ENCODE peak calls at places on chromosome 2, in eight cellular contexts. Y is ovary; N is breast epithelium; P is HepG2; K is mammary epithelial cell; B is CD8-positive, alpha-beta T cell; Q is K562; C is uterus. T is an unnamed sample. For H3K36me3, the result is how much of the 10 kb centered on the place peaks cover.

GRCh38 chr2:38178142-38178541 is 102.2 kb upstream of the CYP1B1 start:
- DNase-seq in K (peak), P (no peak), B (no peak), Q (no peak), C (no peak), Y (no peak), N (peak), T (peak)

GRCh38 chr2:135059577-135059976 is 7.5 kb downstream of the RAB3GAP1 start:
- DNase-seq in Q (no peak), P (no peak), Y (no peak), K (no peak), B (no peak), C (no peak), N (no peak), T (no peak)

GRCh38 chr2:217793566-217794132 is 209.1 kb downstream of the TNS1 start:
- DNase-seq in C (no peak), N (no peak), Y (no peak), Q (no peak), B (peak), P (no peak), K (no peak), T (no peak)

GRCh38 chr2:33298233-33298632 is 178.2 kb upstream of the RASGRP3 start:
- DNase-seq in N (no peak), P (no peak), Y (no peak), Q (peak), C (no peak), K (peak), B (no peak), T (no peak)

GRCh38 chr2:201129044-201129505 is 13.1 kb downstream of the CFLAR start:
- DNase-seq in C (no peak), P (peak), Q (peak), Y (no peak), B (no peak), K (peak), N (no peak), T (peak)

GRCh38 chr2:230441188-230441897 is 25.3 kb downstream of the SP100 start:
- DNase-seq in K (no peak), Q (no peak), P (no peak), Y (no peak), C (no peak), B (peak), N (peak), T (no peak)

GRCh38 chr2:184455616-184456015 is 142.7 kb upstream of the ZNF804A start:
- DNase-seq in K (no peak), Y (no peak), Q (no peak), C (no peak), B (no peak), P (no peak), N (no peak), T (no peak)

GRCh38 chr2:173195100-173195499 is 119.5 kb downstream of the MAP3K20 start:
- DNase-seq in P (no peak), K (no peak), N (no peak), Y (no peak), B (no peak), C (no peak), Q (no peak), T (no peak)

GRCh38 chr2:71069376-71069775 is 928 bp downstream of the NAGK start:
- DNase-seq in N (no peak), C (no peak), Q (no peak), B (no peak), Y (no peak), K (peak), P (no peak), T (no peak)

GRCh38 chr2:176653856-176654443 is 384.7 kb downstream of the MTX2 start:
- DNase-seq in C (peak), P (peak), B (no peak), K (peak), Q (peak), Y (peak), N (no peak), T (peak)

GRCh38 chr2:31060397-31060796 is 77.8 kb downstream of the GALNT14 start:
- DNase-seq in K (no peak), B (no peak), N (no peak), Y (no peak), C (no peak), Q (no peak), P (no peak), T (no peak)

GRCh38 chr2:3129867-3130266 is 247.8 kb downstream of the EIPR1 start:
- DNase-seq in N (no peak), Y (no peak), P (no peak), K (no peak), C (no peak), Q (no peak), B (no peak), T (no peak)

GRCh38 chr2:49598231-49598630 is 443.9 kb upstream of the FSHR start:
- DNase-seq in C (no peak), N (no peak), K (no peak), Y (no peak), P (no peak), B (no peak), Q (no peak), T (no peak)

GRCh38 chr2:86054539-86055082 is 51.1 kb downstream of the POLR1A start:
- DNase-seq in P (no peak), C (no peak), K (no peak), N (peak), B (peak), Q (no peak), Y (peak), T (no peak)

GRCh38 chr2:24048662-24049484 is 668 bp upstream of the FKBP1B start:
- DNase-seq in B (no peak), P (no peak), N (no peak), K (peak), Y (no peak), C (no peak), Q (peak), T (no peak)

GRCh38 chr2:156480376-156480775 is 44.2 kb downstream of the GPD2 start:
- DNase-seq in Q (no peak), B (no peak), Y (no peak), K (no peak), N (no peak), C (no peak), P (no peak), T (no peak)

GRCh38 chr2:128520787-128521186 is 202.1 kb upstream of the HS6ST1 start:
- DNase-seq in C (no peak), B (no peak), P (no peak), Y (no peak), K (peak), Q (no peak), N (peak), T (no peak)

GRCh38 chr2:33317369-33318015 is 159.0 kb upstream of the RASGRP3 start:
- DNase-seq in B (no peak), Y (no peak), P (no peak), N (no peak), C (no peak), K (no peak), Q (no peak), T (no peak)

GRCh38 chr2:199434555-199434954 is 23.2 kb downstream of the SATB2 start:
- DNase-seq in N (no peak), C (no peak), Q (no peak), B (no peak), K (no peak), P (no peak), Y (no peak), T (no peak)

GRCh38 chr2:241202268-241202585 is 13.8 kb downstream of the ANO7 start:
- DNase-seq in Q (no peak), N (no peak), K (no peak), C (no peak), P (no peak), Y (no peak), B (no peak), T (no peak)

GRCh38 chr2:30514134-30514860 is 67.3 kb downstream of the LCLAT1 start:
- DNase-seq in P (peak), K (peak), Y (no peak), C (no peak), B (no peak), N (no peak), Q (peak), T (no peak)

GRCh38 chr2:63669596-63669995 is 80.8 kb downstream of the MDH1 start:
- DNase-seq in K (no peak), P (no peak), B (no peak), Y (no peak), N (no peak), Q (no peak), C (no peak), T (no peak)

DNA sequence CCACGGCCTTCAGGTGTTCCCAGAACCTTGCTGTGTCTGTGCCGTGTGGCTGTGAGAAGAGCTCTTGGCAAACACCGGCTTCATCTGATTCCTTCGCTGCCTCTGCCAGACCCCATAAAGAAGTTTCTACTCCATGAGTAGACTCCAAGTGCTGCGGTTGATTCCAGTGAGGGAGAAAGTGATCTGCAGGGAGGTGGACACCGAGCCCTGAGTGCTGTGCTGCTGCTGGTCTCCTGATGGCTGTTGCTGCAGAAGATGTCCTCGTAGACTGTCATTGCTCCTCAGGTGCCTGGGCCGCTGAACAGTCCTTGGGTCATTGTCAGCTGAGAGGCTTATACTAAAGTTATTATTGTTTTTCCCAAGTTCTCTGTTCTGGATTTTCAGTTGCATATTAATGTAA is 19.6 kb downstream of the ASB1 start:
- DNase-seq in Q (no peak), B (no peak), Y (no peak), C (no peak), P (no peak), N (no peak), K (no peak), T (no peak)
- H3K36me3 ChIP-seq in Q (half or more), B (half or more), Y (under half), C (under half), P (half or more), N (under half), K (under half), T (under half)

DNA sequence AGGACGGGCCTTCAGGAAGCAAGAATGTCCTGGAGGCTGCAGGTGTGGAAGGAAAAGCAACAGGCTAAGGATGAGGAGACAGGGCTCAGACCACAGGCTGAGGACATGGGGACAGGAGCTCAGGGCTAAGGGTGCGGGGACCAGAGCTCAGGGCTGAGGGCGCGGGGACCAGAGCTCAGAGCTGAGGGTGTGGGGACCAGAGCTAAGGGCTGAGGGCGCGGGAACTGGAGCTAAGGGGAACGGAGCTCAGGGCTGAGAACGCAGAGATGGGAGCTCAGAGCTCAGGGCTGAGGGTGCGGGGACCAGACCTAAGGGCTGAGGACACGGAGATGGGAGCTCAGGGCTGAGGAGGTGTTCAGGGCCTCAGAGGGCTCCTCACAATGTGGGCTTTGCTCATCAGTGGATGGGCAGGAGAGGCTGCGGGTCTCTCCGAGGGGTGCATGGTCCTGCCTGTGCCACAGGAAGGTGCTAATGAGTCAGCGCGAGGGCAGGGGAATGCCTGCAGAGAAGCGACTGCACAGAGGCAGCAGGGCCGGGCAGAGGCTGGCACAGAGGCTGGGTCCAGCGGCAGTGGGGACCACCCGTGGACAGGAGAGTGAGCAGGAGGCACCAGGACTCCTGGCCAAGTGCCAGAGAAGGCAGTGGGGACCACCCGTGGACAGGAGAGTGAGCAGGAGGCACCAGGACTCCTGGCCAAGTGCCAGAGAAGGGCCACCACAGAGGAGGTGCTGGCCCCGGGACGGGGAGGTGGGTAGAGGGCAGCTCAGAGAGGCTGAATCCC is 271.7 kb downstream of the TWIST2 start:
- DNase-seq in C (no peak), Y (no peak), B (no peak), Q (no peak), K (no peak), N (no peak), P (no peak), T (no peak)
- TF ChIP-seq CTCF in C (no peak), Y (no peak), B (no peak), Q (no peak), K (no peak), N (no peak), P (peak), T (no peak)

DNA sequence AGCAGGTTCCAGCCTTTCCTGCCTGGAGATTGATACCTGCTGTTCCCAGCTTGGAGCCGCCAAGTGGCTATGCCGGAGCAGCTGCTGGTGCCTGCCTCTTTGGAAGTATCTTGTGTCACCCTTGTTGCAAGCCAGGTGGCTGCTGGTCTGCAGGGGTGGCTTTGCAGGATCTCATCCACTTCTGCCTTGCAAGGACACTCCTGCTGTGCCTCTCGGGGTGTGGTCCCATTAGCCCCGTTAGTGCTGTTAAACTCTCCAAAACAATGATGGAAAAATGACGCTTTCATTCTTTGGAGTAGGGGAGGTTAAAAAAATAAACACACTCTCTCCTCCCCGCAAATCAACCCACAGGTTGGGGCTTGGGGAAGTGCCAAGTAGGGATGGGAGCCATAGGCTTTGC is 352.8 kb downstream of the RNF144A start:
- DNase-seq in B (no peak), Q (no peak), N (no peak), K (no peak), P (no peak), C (no peak), Y (no peak), T (no peak)
- H3K36me3 ChIP-seq in B (under half), Q (under half), N (under half), K (under half), P (under half), C (under half), Y (under half), T (under half)

DNA sequence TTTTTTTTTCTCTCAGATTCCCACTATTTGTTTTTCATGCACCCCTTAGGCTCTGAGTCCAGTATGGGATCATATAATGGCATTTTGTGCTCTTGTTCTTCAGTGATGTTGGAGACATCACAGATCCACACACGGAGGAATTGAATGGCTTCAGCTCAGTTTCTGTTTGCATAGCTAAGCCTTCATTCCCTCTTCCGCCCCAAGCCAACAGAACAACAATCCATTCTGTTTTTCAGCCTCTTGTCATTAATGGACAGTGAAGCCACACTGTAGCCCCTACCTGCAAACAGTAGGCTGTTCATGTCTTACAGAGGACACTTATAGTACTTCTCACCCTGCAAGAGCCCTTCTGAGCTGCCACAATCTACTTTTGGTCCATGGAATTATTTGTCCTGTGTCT is 64.0 kb upstream of the ZSWIM2 start:
- DNase-seq in C (no peak), K (no peak), B (no peak), Q (no peak), P (no peak), Y (no peak), N (no peak), T (no peak)
- TF ChIP-seq CTCF in C (no peak), K (no peak), B (no peak), Q (no peak), P (no peak), Y (no peak), N (no peak), T (no peak)

GRCh38 chr2:98543214-98543613 is 65.1 kb downstream of the COA5 start:
- DNase-seq in Q (no peak), C (no peak), Y (no peak), P (no peak), B (no peak), N (no peak), K (no peak), T (no peak)

GRCh38 chr2:98546186-98546585 is 62.1 kb downstream of the COA5 start:
- DNase-seq in Y (no peak), C (no peak), K (no peak), Q (no peak), N (no peak), B (no peak), P (no peak), T (no peak)

GRCh38 chr2:98543842-98544241 is 64.5 kb downstream of the COA5 start:
- DNase-seq in Q (no peak), K (no peak), B (no peak), P (no peak), Y (no peak), N (no peak), C (no peak), T (no peak)

GRCh38 chr2:98547092-98547798 is 61.1 kb downstream of the COA5 start:
- DNase-seq in Q (no peak), P (no peak), K (no peak), B (no peak), N (no peak), C (no peak), Y (no peak), T (no peak)

GRCh38 chr2:98545591-98545990 is 62.7 kb downstream of the COA5 start:
- DNase-seq in Q (no peak), K (no peak), B (no peak), N (no peak), P (no peak), C (no peak), Y (no peak), T (no peak)
- H3K36me3 ChIP-seq in Q (under half), K (under half), B (under half), N (under half), P (under half), C (under half), Y (under half), T (under half)

DNA sequence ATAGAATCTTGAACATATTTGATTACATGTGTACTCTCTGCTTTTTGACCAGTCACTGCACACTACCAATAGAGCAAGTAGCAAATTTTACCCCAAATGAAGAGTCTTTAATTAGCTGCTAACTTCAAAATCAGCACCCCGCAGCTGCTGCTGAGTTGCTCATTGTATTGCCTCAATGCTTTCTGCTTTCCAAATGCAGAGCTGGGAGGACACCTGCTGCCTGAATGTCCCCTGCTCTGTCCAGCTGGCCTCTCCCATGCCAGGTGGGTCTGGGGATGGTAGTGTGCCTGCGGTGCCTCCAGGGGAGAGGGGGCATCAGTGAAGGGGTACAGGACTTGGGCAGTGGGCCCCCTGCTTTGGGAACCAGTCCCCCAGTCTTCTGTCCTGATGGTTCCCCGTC is 184.8 kb downstream of the PRKCE start:
- DNase-seq in K (no peak), P (no peak), N (no peak), Y (no peak), B (no peak), Q (no peak), C (no peak), T (no peak)
- TF ChIP-seq CTCF in K (no peak), P (peak), N (no peak), Y (no peak), B (no peak), Q (peak), C (no peak), T (no peak)

GRCh38 chr2:216424305-216424704 is 12.0 kb downstream of the SMARCAL1 start:
- DNase-seq in K (no peak), Q (no peak), N (no peak), C (no peak), Y (no peak), B (no peak), P (no peak), T (no peak)
- H3K36me3 ChIP-seq in K (under half), Q (half or more), N (under half), C (under half), Y (under half), B (under half), P (half or more), T (half or more)

T was measured in left lung.